ENCODE peak calls at places on chromosomes 3 and 15, in six cellular contexts. W is NCI-H1105 treated with DMSO at 0.1 percent for 48 hours, I is RCC 7860, O is GM12865, C is NCI-H2081, M is Calu3. R is an unnamed sample.

GRCh38 chr3:59290358-59290757 is 240.5 kb upstream of the CFAP20DC start:
- DNase-seq in W (no peak), I (peak; percentile 55), O (no peak), C (no peak), M (no peak), R (no peak)

GRCh38 chr3:120457827-120458226 is 7.0 kb upstream of the FSTL1 start:
- DNase-seq in W (no peak), I (no peak), O (no peak), C (peak; percentile 11), M (peak; percentile 27), R (no peak)

GRCh38 chr15:30043211-30043655 is 39.5 kb upstream of the GOLGA8J start:
- DNase-seq in W (peak; percentile 5), I (peak; percentile 36), O (no peak), C (peak; percentile 7), M (no peak), R (peak; percentile 3)

GRCh38 chr15:75840659-75841058 is 2.6 kb upstream of the UBE2Q2 start:
- DNase-seq in W (no peak), I (no peak), O (no peak), C (no peak), M (no peak), R (no peak)

GRCh38 chr3:10945683-10946287 is 46.8 kb upstream of the SLC6A1 start:
- DNase-seq in W (no peak), I (no peak), O (peak; percentile 59), C (peak; percentile 0), M (peak; percentile 70), R (peak; percentile 0)

GRCh38 chr3:185807455-185808068 is 17.3 kb downstream of the IGF2BP2 start:
- DNase-seq in W (no peak), I (peak; percentile 98), O (peak; percentile 8), C (no peak), M (no peak), R (no peak)

GRCh38 chr3:128011140-128011539 is 41.1 kb upstream of the SEC61A1 start:
- DNase-seq in W (peak; percentile 78), I (no peak), O (peak; percentile 39), C (peak; percentile 47), M (peak; percentile 94), R (peak; percentile 29)

GRCh38 chr3:18635215-18635614 is 210.1 kb upstream of the SATB1 start:
- DNase-seq in W (no peak), I (no peak), O (no peak), C (no peak), M (no peak), R (no peak)

GRCh38 chr3:81743096-81744025 is 18.1 kb downstream of the GBE1 start:
- DNase-seq in W (no peak), I (peak; percentile 68), O (no peak), C (no peak), M (no peak), R (no peak)

GRCh38 chr3:30826381-30827061 is 67.9 kb downstream of the GADL1 start:
- DNase-seq in W (no peak), I (no peak), O (no peak), C (no peak), M (no peak), R (no peak)

GRCh38 chr15:51536965-51537574 is 85.5 kb downstream of the DMXL2 start:
- DNase-seq in W (peak; percentile 2), I (no peak), O (peak; percentile 28), C (peak; percentile 2), M (peak; percentile 4), R (peak; percentile 1)

GRCh38 chr3:37768107-37768809 is 93.4 kb upstream of the CTDSPL start:
- DNase-seq in W (peak; percentile 24), I (no peak), O (no peak), C (peak; percentile 9), M (peak; percentile 64), R (peak; percentile 55)

GRCh38 chr15:74176262-74177208 is 3.0 kb downstream of the ISLR start:
- DNase-seq in W (no peak), I (no peak), O (no peak), C (no peak), M (no peak), R (no peak)

GRCh38 chr3:112730210-112730609 is 89.3 kb upstream of the CCDC80 start:
- DNase-seq in W (no peak), I (no peak), O (no peak), C (no peak), M (no peak), R (no peak)

GRCh38 chr3:127457094-127457475 is 133.4 kb downstream of the TPRA1 start:
- DNase-seq in W (no peak), I (no peak), O (no peak), C (no peak), M (peak; percentile 72), R (no peak)

GRCh38 chr15:56968256-56968655 is 49.8 kb downstream of the TCF12 start:
- DNase-seq in W (no peak), I (no peak), O (no peak), C (no peak), M (no peak), R (no peak)

GRCh38 chr15:73832657-73833056 is 40.7 kb upstream of the TBC1D21 start:
- DNase-seq in W (no peak), I (no peak), O (no peak), C (no peak), M (no peak), R (no peak)

GRCh38 chr3:175374705-175375104 is 515.6 kb downstream of the NAALADL2 start:
- DNase-seq in W (no peak), I (no peak), O (no peak), C (no peak), M (no peak), R (no peak)

GRCh38 chr3:11091088-11091590 is 63.2 kb upstream of the HRH1 start:
- DNase-seq in W (no peak), I (no peak), O (no peak), C (no peak), M (no peak), R (no peak)

GRCh38 chr3:131540143-131540542 is 37.4 kb upstream of the MRPL3 start:
- DNase-seq in W (no peak), I (no peak), O (no peak), C (no peak), M (no peak), R (no peak)

GRCh38 chr3:186220886-186221285 is 112.0 kb upstream of the ETV5 start:
- DNase-seq in W (no peak), I (no peak), O (no peak), C (no peak), M (no peak), R (no peak)

GRCh38 chr15:74406992-74407705 is 26.6 kb downstream of the SEMA7A start:
- DNase-seq in W (no peak), I (peak; percentile 95), O (no peak), C (no peak), M (no peak), R (no peak)